ENCODE peak calls at places on chromosome 14, in four cellular contexts. J is mesendoderm, W is NCI-H2107, R is substantia nigra. P is an unnamed sample.

GRCh38 chr14:76763362-76764041 is 2.2 kb downstream of the VASH1 start:
- DNase-seq in J (no peak), W (no peak), R (no peak), P (no peak)

GRCh38 chr14:73768107-73768506 is 53.9 kb upstream of the PNMA1 start:
- DNase-seq in J (no peak), W (no peak), R (no peak), P (no peak)

GRCh38 chr14:23562822-23563472 is 4.6 kb downstream of the AP1G2 start:
- DNase-seq in J (peak), W (peak), R (peak), P (no peak)

GRCh38 chr14:100850841-100851585 is 25.1 kb downstream of the MEG3 start:
- DNase-seq in J (peak), W (peak), R (peak), P (no peak)

GRCh38 chr14:20873370-20874177 is 17.6 kb upstream of the RNASE3 start:
- DNase-seq in J (peak), W (no peak), R (peak), P (no peak)

GRCh38 chr14:93430889-93431670 is at the start of gene UNC79:
- DNase-seq in J (peak), W (peak), R (peak), P (no peak)

GRCh38 chr14:85439696-85440328 is 90.1 kb upstream of the FLRT2 start:
- DNase-seq in J (peak), W (no peak), R (no peak), P (no peak)

GRCh38 chr14:90616881-90617280 is 199.3 kb downstream of the TTC7B start:
- DNase-seq in J (no peak), W (no peak), R (no peak), P (no peak)

GRCh38 chr14:91373591-91374245 is 43.9 kb downstream of the CCDC88C start:
- DNase-seq in J (no peak), W (no peak), R (no peak), P (no peak)

GRCh38 chr14:55133416-55133815 is 4.4 kb downstream of the LGALS3 start:
- DNase-seq in J (no peak), W (no peak), R (no peak), P (no peak)

GRCh38 chr14:77076118-77076631 is 21.9 kb upstream of the CIPC start:
- DNase-seq in J (peak), W (no peak), R (no peak), P (no peak)

GRCh38 chr14:60724080-60724618 is at the start of gene SIX4:
- DNase-seq in J (peak), W (peak), R (peak), P (peak)

P was measured in amniotic stem cell.